ENCODE peak calls at places on chromosome 5, in ten cellular contexts. D is suprapubic skin, S is IMR-90, C is PC-3, N is activated B cell treated with CpG ODN at 0.5 μM for 24 hours, K is fibroblast of pulmonary artery, B is BJ, T is upper lobe of right lung, W is astrocyte, F is progenitor cell of endocrine pancreas. P is an unnamed sample.

GRCh38 chr5:1067141-1068121 is 44.4 kb downstream of the SLC12A7 start:
- DNase-seq in D (no peak), S (no peak), C (no peak), N (no peak), K (peak), B (no peak), T (no peak), W (no peak), F (no peak), P (no peak)

GRCh38 chr5:158152151-158152550 is 293.2 kb upstream of the CLINT1 start:
- DNase-seq in D (no peak), S (no peak), C (no peak), N (no peak), K (no peak), B (no peak), T (no peak), W (peak), F (no peak), P (no peak)

GRCh38 chr5:179115845-179116524 is 55.8 kb downstream of the ZNF354C start:
- DNase-seq in D (peak), S (no peak), C (no peak), N (no peak), K (no peak), B (no peak), T (peak), W (no peak), F (no peak), P (peak)

GRCh38 chr5:157252741-157253465 is 13.0 kb upstream of the CYFIP2 start:
- DNase-seq in D (no peak), S (peak), C (no peak), N (no peak), K (peak), B (peak), T (no peak), W (peak), F (no peak), P (no peak)

GRCh38 chr5:180130876-180131740 is 59.5 kb upstream of the RNF130 start:
- DNase-seq in D (peak), S (no peak), C (no peak), N (no peak), K (no peak), B (no peak), T (peak), W (no peak), F (no peak), P (peak)

GRCh38 chr5:55672477-55672911 is 39.6 kb downstream of the SLC38A9 start:
- DNase-seq in D (no peak), S (no peak), C (no peak), N (no peak), K (no peak), B (no peak), T (no peak), W (peak), F (no peak), P (no peak)

GRCh38 chr5:168908207-168908606 is 329.0 kb upstream of the PANK3 start:
- DNase-seq in D (no peak), S (no peak), C (no peak), N (no peak), K (peak), B (no peak), T (no peak), W (peak), F (no peak), P (no peak)

GRCh38 chr5:78430816-78431215 is 70.4 kb downstream of the SCAMP1 start:
- DNase-seq in D (no peak), S (no peak), C (no peak), N (no peak), K (no peak), B (no peak), T (no peak), W (no peak), F (no peak), P (no peak)

GRCh38 chr5:65150599-65150998 is 331.1 kb downstream of the ADAMTS6 start:
- DNase-seq in D (no peak), S (peak), C (no peak), N (no peak), K (no peak), B (no peak), T (no peak), W (no peak), F (no peak), P (no peak)

GRCh38 chr5:126186210-126186609 is 237.0 kb upstream of the GRAMD2B start:
- DNase-seq in D (no peak), S (no peak), C (no peak), N (no peak), K (no peak), B (no peak), T (no peak), W (no peak), F (no peak), P (no peak)

GRCh38 chr5:1016036-1016435 is 7.4 kb downstream of the NKD2 start:
- DNase-seq in D (no peak), S (no peak), C (no peak), N (no peak), K (no peak), B (no peak), T (no peak), W (no peak), F (no peak), P (no peak)

GRCh38 chr5:76083555-76084495 is 642 bp downstream of the SV2C start:
- DNase-seq in D (no peak), S (no peak), C (no peak), N (no peak), K (no peak), B (no peak), T (no peak), W (no peak), F (peak), P (no peak)

GRCh38 chr5:37900692-37901091 is 60.9 kb upstream of the GDNF start:
- DNase-seq in D (no peak), S (peak), C (peak), N (no peak), K (peak), B (no peak), T (no peak), W (peak), F (no peak), P (no peak)
- TF ChIP-seq CTCF in D (no peak), S (no peak), C (peak), N (no peak), K (peak), B (peak), T (no peak), W (no peak), F (no peak), P (no peak)

GRCh38 chr5:135833961-135834638 is 363 bp upstream of the SLC25A48 start:
- DNase-seq in D (peak), S (no peak), C (peak), N (no peak), K (peak), B (no peak), T (no peak), W (peak), F (no peak), P (peak)
- TF ChIP-seq CTCF in D (no peak), S (no peak), C (no peak), N (no peak), K (peak), B (peak), T (no peak), W (peak), F (no peak), P (no peak)

GRCh38 chr5:10724799-10725507 is 36.1 kb downstream of the DAP start:
- DNase-seq in D (no peak), S (peak), C (peak), N (no peak), K (peak), B (no peak), T (no peak), W (peak), F (no peak), P (no peak)
- TF ChIP-seq CTCF in D (no peak), S (peak), C (peak), N (no peak), K (peak), B (peak), T (peak), W (peak), F (no peak), P (peak)

DNA sequence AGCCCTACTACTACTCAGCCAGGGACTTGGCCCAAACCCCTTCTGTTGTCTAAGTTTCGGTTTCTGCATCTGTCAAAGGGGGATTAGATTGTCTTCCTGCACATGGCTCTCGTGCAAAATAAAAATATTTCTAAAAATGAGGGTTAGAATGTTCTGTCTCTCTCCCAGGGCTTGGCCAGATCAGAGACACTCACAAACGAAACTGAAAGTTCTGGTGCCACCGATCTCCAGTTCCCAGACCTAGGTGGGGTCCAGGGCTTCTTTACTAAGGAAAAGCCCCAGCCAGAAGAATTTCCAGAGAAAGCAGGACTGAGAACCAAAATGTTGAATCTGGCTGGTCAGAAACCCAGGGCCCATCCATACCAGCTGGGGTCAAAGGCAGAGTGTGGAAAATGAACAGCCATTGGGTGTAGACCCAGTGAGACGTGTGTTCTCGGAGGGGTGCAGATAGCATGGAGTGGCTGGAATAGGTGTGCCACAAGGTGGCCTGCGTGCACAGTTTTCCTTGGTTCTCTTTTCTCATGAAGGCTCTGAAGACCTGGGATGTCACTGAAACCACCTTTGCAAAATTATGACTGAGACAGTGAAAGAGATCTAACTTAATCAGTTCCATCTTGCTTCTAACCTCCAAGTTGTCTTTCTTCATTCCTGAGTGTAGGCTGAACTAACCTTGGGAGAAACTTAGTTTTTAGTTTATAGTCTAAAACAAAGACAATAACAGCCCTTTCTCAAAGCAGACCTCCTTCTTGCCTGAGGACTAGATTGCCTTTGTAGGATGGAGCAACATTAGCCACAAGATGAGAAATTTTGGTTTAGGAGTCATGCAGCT is 2.2 kb upstream of the SLC23A1 start:
- DNase-seq in D (no peak), S (no peak), C (no peak), N (no peak), K (no peak), B (no peak), T (peak), W (no peak), F (no peak), P (no peak)
- TF ChIP-seq CTCF in D (no peak), S (no peak), C (peak), N (no peak), K (no peak), B (no peak), T (peak), W (no peak), F (no peak), P (no peak)

DNA sequence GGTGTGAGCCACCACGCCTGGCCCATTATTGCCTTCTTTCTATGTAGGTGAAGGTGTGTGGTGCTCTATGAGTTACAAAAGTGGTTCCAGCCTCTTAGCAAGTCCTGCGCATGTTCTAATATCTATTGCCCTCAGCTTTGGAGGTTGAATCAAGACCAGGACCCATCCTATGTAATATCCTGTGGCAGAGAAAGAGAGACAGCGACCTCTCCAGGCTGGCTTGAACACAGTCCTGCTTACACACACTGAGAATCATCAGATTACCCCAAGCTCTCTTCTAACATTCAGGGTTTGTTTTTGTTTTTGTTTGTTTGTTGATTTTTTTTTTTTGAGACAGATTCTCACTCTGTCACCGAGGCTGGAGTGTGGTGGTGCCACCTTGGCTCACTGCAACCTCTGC is 94.7 kb upstream of the OSMR start:
- DNase-seq in D (no peak), S (no peak), C (peak), N (no peak), K (peak), B (no peak), T (no peak), W (no peak), F (no peak), P (no peak)
- TF ChIP-seq CTCF in D (no peak), S (no peak), C (peak), N (no peak), K (peak), B (no peak), T (no peak), W (no peak), F (no peak), P (no peak)

DNA sequence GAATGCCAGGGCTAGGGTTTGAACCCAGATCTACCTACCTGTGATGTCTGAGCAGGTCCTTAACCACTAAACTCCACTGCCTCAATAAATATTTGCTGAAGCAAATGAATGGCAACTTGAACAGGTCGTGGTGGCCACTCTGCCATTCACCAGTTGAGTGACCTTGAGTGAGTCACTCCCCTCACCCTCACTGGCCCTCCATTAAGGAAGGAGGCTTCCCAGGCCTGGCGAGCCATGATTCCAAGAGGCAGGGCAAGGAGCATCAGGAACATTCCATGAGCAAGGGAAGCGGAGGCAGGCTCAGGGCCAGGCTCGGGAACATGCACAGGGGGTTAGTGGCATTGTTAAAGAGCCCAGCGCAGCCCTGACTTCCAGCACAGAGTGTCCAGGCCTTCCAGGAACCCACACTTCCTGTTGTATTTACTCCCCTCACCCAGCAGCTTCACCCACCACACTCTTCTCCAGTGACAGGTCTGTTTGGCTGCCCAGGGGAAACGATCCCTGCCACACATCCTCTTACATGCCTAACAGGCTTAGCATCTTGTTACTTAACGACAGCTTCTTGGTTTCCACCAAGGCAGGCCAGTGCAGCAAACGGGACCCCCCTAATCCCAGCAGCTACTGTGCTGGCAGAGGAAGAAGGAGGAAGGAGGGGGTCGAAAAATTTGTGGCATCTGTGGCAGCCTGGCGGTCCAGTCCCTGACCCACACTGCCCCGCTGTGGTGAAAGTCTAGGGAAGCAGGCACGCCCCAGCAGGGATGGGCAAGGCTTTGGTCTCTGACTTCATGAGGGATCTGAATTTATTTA is 43.7 kb upstream of the TTC1 start:
- DNase-seq in D (no peak), S (peak), C (peak), N (no peak), K (peak), B (no peak), T (peak), W (peak), F (peak), P (no peak)
- TF ChIP-seq CTCF in D (no peak), S (peak), C (peak), N (no peak), K (peak), B (peak), T (peak), W (peak), F (peak), P (peak)

P was measured in osteocyte.